ENCODE peak calls at places on chromosomes 2 and 18, in four cellular contexts. One of them, this sample, is unnamed.

GRCh38 chr2:60544980-60545560 is 8.4 kb downstream of the BCL11A start:
- DNase-seq in HepG2: no peak
- DNase-seq in H1: no peak
- DNase-seq in K562: no peak
- DNase-seq in this sample: no peak

GRCh38 chr2:150409196-150409595 is 78.3 kb downstream of the RND3 start:
- DNase-seq in HepG2: no peak
- DNase-seq in H1: no peak
- DNase-seq in K562: no peak
- DNase-seq in this sample: no peak

GRCh38 chr2:176157499-176158305 is 595 bp downstream of the HOXD3 start:
- DNase-seq in HepG2: no peak
- DNase-seq in H1: peak
- DNase-seq in K562: no peak
- DNase-seq in this sample: no peak

GRCh38 chr2:203360833-203361430 is 32.7 kb downstream of the ABI2 start:
- DNase-seq in HepG2: no peak
- DNase-seq in H1: no peak
- DNase-seq in K562: no peak
- DNase-seq in this sample: no peak

GRCh38 chr2:67701011-67701410 is 303.9 kb downstream of the ETAA1 start:
- DNase-seq in HepG2: no peak
- DNase-seq in H1: no peak
- DNase-seq in K562: no peak
- DNase-seq in this sample: no peak

GRCh38 chr2:101150306-101151140 is 659 bp downstream of the TBC1D8 start:
- DNase-seq in HepG2: no peak
- DNase-seq in H1: peak
- DNase-seq in K562: peak
- DNase-seq in this sample: no peak

GRCh38 chr2:127007652-127008051 is 99.3 kb downstream of the BIN1 start:
- DNase-seq in HepG2: no peak
- DNase-seq in H1: no peak
- DNase-seq in K562: no peak
- DNase-seq in this sample: no peak

GRCh38 chr18:6781179-6781714 is 51.7 kb downstream of the ARHGAP28 start:
- DNase-seq in HepG2: no peak
- DNase-seq in H1: no peak
- DNase-seq in K562: no peak
- DNase-seq in this sample: no peak

GRCh38 chr2:17628349-17629261 is 88.1 kb downstream of the VSNL1 start:
- DNase-seq in HepG2: no peak
- DNase-seq in H1: no peak
- DNase-seq in K562: no peak
- DNase-seq in this sample: no peak

GRCh38 chr2:143601828-143602227 is 472.6 kb downstream of the ARHGAP15 start:
- DNase-seq in HepG2: no peak
- DNase-seq in H1: no peak
- DNase-seq in K562: no peak
- DNase-seq in this sample: no peak

GRCh38 chr2:84946204-84947009 is 24.6 kb upstream of the KCMF1 start:
- DNase-seq in HepG2: peak
- DNase-seq in H1: no peak
- DNase-seq in K562: no peak
- DNase-seq in this sample: peak

GRCh38 chr2:28644760-28645159 is 106.9 kb upstream of the PPP1CB start:
- DNase-seq in HepG2: no peak
- DNase-seq in H1: no peak
- DNase-seq in K562: no peak
- DNase-seq in this sample: no peak

GRCh38 chr18:55189972-55190371 is 230.7 kb upstream of the CCDC68 start:
- DNase-seq in HepG2: no peak
- DNase-seq in H1: no peak
- DNase-seq in K562: no peak
- DNase-seq in this sample: no peak

GRCh38 chr2:40049782-40050181 is 270.7 kb upstream of the THUMPD2 start:
- DNase-seq in HepG2: no peak
- DNase-seq in H1: no peak
- DNase-seq in K562: no peak
- DNase-seq in this sample: no peak

GRCh38 chr2:5290911-5291546 is 401.2 kb upstream of the SOX11 start:
- DNase-seq in HepG2: no peak
- DNase-seq in H1: no peak
- DNase-seq in K562: no peak
- DNase-seq in this sample: no peak

GRCh38 chr2:121075641-121076500 is 209.1 kb downstream of the TFCP2L1 start:
- DNase-seq in HepG2: no peak
- DNase-seq in H1: peak
- DNase-seq in K562: peak
- DNase-seq in this sample: no peak

GRCh38 chr2:230097841-230098240 is 29.1 kb upstream of the SLC16A14 start:
- DNase-seq in HepG2: no peak
- DNase-seq in H1: no peak
- DNase-seq in K562: no peak
- DNase-seq in this sample: no peak

GRCh38 chr2:120453635-120453998 is 107.7 kb downstream of the INHBB start:
- DNase-seq in HepG2: peak
- DNase-seq in H1: no peak
- DNase-seq in K562: peak
- DNase-seq in this sample: no peak

GRCh38 chr2:197145471-197146056 is 165.0 kb downstream of the ANKRD44 start:
- DNase-seq in HepG2: no peak
- DNase-seq in H1: no peak
- DNase-seq in K562: no peak
- DNase-seq in this sample: peak

GRCh38 chr2:111121028-111121872 is 536 bp downstream of the BCL2L11 start:
- DNase-seq in HepG2: peak
- DNase-seq in H1: peak
- DNase-seq in K562: peak
- DNase-seq in this sample: no peak

GRCh38 chr2:151156943-151157705 is 104.5 kb downstream of the RBM43 start:
- DNase-seq in HepG2: no peak
- DNase-seq in H1: no peak
- DNase-seq in K562: no peak
- DNase-seq in this sample: no peak

GRCh38 chr18:63832470-63832869 is 55.0 kb upstream of the SERPINB2 start:
- DNase-seq in HepG2: no peak
- DNase-seq in H1: no peak
- DNase-seq in K562: no peak
- DNase-seq in this sample: no peak

GRCh38 chr18:21210278-21210677 is 31.8 kb upstream of the GREB1L start:
- DNase-seq in HepG2: no peak
- DNase-seq in H1: no peak
- DNase-seq in K562: no peak
- DNase-seq in this sample: no peak

GRCh38 chr2:109256111-109256510 is 127.1 kb downstream of the SH3RF3 start:
- DNase-seq in HepG2: no peak
- DNase-seq in H1: no peak
- DNase-seq in K562: no peak
- DNase-seq in this sample: no peak

GRCh38 chr18:23115683-23116096 is 19.6 kb upstream of the CABLES1 start:
- DNase-seq in HepG2: peak
- DNase-seq in H1: no peak
- DNase-seq in K562: no peak
- DNase-seq in this sample: no peak
- TF ChIP-seq EP300 in HepG2: peak
- TF ChIP-seq EP300 in H1: no peak
- TF ChIP-seq EP300 in K562: no peak
- TF ChIP-seq EP300 in this sample: no peak

GRCh38 chr2:25454824-25455611 is 113.3 kb upstream of the DNMT3A start:
- DNase-seq in HepG2: peak
- DNase-seq in H1: no peak
- DNase-seq in K562: no peak
- DNase-seq in this sample: no peak

GRCh38 chr2:25448808-25449207 is 107.1 kb upstream of the DNMT3A start:
- DNase-seq in HepG2: no peak
- DNase-seq in H1: no peak
- DNase-seq in K562: no peak
- DNase-seq in this sample: no peak

GRCh38 chr2:25453199-25453903 is 111.6 kb upstream of the DNMT3A start:
- DNase-seq in HepG2: no peak
- DNase-seq in H1: no peak
- DNase-seq in K562: no peak
- DNase-seq in this sample: peak
- H2AFZ ChIP-seq in HepG2: no peak
- H2AFZ ChIP-seq in H1: no peak
- H2AFZ ChIP-seq in K562: no peak
- H2AFZ ChIP-seq in this sample: peak

DNA sequence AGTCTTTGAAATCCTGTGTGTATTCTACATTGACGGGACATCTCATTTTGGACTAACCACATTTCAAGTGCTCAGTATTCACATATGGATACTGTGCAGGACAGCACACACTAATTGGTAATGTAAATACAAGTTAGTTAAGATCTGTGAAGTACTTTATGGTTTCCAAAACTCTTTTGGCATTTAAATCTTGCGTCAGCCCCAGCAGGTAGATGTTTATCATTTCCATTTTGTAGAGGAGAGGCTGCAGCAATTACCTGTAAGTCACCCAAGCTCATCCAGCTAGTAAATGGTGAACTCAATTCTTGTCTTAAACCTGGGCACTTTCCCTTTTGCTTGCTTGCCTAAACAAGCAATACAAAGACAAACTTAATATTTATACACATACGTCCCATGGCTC is 1.6 kb upstream of the NAGK start:
- DNase-seq in HepG2: no peak
- DNase-seq in H1: no peak
- DNase-seq in K562: no peak
- DNase-seq in this sample: no peak
- TF ChIP-seq CREB1 in HepG2: no peak
- TF ChIP-seq CREB1 in H1: no peak
- TF ChIP-seq CREB1 in K562: no peak
- TF ChIP-seq CREB1 in this sample: no peak

GRCh38 chr18:59502222-59502898 is 143.3 kb upstream of the LMAN1 start:
- DNase-seq in HepG2: no peak
- DNase-seq in H1: no peak
- DNase-seq in K562: no peak
- DNase-seq in this sample: no peak
- TF ChIP-seq EP300 in HepG2: no peak
- TF ChIP-seq EP300 in H1: no peak
- TF ChIP-seq EP300 in K562: no peak
- TF ChIP-seq EP300 in this sample: no peak

GRCh38 chr2:136424112-136424511 is 306.2 kb upstream of the CXCR4 start:
- DNase-seq in HepG2: no peak
- DNase-seq in H1: no peak
- DNase-seq in K562: no peak
- DNase-seq in this sample: no peak
- H2AFZ ChIP-seq in HepG2: no peak
- H2AFZ ChIP-seq in H1: no peak
- H2AFZ ChIP-seq in K562: peak
- H2AFZ ChIP-seq in this sample: no peak

DNA sequence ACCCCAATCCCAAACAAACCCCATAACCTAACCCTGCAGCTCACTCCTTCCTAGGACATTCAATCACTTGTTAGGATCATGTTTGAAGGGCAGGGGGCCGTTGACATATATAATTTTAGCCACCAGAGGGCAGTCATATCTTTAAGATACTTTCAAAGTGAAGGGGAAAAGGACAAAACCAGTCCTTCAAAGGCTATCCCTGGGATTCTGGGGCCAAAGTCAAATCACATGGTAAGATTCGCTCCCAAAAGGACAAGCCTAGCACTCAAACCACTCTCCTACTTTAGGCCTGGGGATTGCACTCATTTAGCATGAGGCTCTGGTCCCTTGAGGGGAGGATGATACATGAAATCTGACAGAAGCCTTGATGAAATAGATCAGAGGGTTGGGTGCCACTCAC is 44.6 kb downstream of the HAUS1 start:
- DNase-seq in HepG2: peak
- DNase-seq in H1: peak
- DNase-seq in K562: peak
- DNase-seq in this sample: no peak
- TF ChIP-seq CREB1 in HepG2: no peak
- TF ChIP-seq CREB1 in H1: no peak
- TF ChIP-seq CREB1 in K562: no peak
- TF ChIP-seq CREB1 in this sample: no peak

GRCh38 chr2:3186766-3187165 is 190.9 kb downstream of the EIPR1 start:
- DNase-seq in HepG2: no peak
- DNase-seq in H1: no peak
- DNase-seq in K562: no peak
- DNase-seq in this sample: no peak

GRCh38 chr2:3183766-3184165 is 193.9 kb downstream of the EIPR1 start:
- DNase-seq in HepG2: no peak
- DNase-seq in H1: no peak
- DNase-seq in K562: no peak
- DNase-seq in this sample: no peak

GRCh38 chr2:3185910-3186309 is 191.7 kb downstream of the EIPR1 start:
- DNase-seq in HepG2: no peak
- DNase-seq in H1: no peak
- DNase-seq in K562: no peak
- DNase-seq in this sample: no peak

GRCh38 chr2:3184167-3184566 is 193.5 kb downstream of the EIPR1 start:
- DNase-seq in HepG2: no peak
- DNase-seq in H1: no peak
- DNase-seq in K562: no peak
- DNase-seq in this sample: no peak

DNA sequence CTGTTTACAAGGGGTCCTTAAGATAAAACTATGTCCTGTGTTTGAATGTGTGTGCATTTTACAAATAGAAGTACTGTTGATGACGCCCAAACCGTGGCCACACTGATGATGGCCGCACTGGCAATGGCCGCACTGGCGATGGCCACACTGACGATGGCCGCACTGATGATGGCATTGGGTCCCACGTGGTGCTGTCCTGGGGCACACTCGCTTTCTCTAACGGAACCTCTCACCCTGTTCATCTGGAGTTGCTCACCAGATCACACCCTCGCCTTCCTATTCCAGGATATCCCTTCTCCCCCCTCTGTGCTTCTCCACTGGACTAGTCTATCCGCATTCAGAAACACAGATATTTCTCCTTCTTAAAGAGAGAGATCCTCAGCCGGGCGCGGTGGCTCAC is 192.4 kb downstream of the EIPR1 start:
- DNase-seq in HepG2: no peak
- DNase-seq in H1: no peak
- DNase-seq in K562: no peak
- DNase-seq in this sample: no peak
- TF ChIP-seq EP300 in HepG2: no peak
- TF ChIP-seq EP300 in H1: no peak
- TF ChIP-seq EP300 in K562: no peak
- TF ChIP-seq EP300 in this sample: no peak